ENCODE peak calls at places on chromosome 5, in seven cellular contexts. One of them, this sample, is unnamed.

GRCh38 chr5:86909461-86909881 is 291.7 kb downstream of the COX7C start:
- DNase-seq in EL: peak; percentile 92
- DNase-seq in hepatocyte: peak; percentile 8
- DNase-seq in NCI-H1092: no peak
- DNase-seq in AG04449: peak; percentile 76
- DNase-seq in iPS-NIHi11: no peak
- DNase-seq in activated CD8-positive, alpha-beta T cell treated with anti-CD3 and anti-CD28 coated beads, Interleukin-2, amount 10 ng/mL, durations not matched to agents 7 days and 5 days: no peak
- DNase-seq in this sample: no peak

GRCh38 chr5:159184236-159184635 is 25.1 kb downstream of the RNF145 start:
- DNase-seq in EL: peak; percentile 50
- DNase-seq in hepatocyte: no peak
- DNase-seq in NCI-H1092: no peak
- DNase-seq in AG04449: no peak
- DNase-seq in iPS-NIHi11: no peak
- DNase-seq in activated CD8-positive, alpha-beta T cell treated with anti-CD3 and anti-CD28 coated beads, Interleukin-2, amount 10 ng/mL, durations not matched to agents 7 days and 5 days: no peak
- DNase-seq in this sample: no peak

GRCh38 chr5:83149671-83150070 is 72.3 kb downstream of the XRCC4 start:
- DNase-seq in EL: peak; percentile 25
- DNase-seq in hepatocyte: no peak
- DNase-seq in NCI-H1092: no peak
- DNase-seq in AG04449: peak; percentile 10
- DNase-seq in iPS-NIHi11: no peak
- DNase-seq in activated CD8-positive, alpha-beta T cell treated with anti-CD3 and anti-CD28 coated beads, Interleukin-2, amount 10 ng/mL, durations not matched to agents 7 days and 5 days: no peak
- DNase-seq in this sample: no peak

GRCh38 chr5:78716221-78716620 is 67.6 kb upstream of the LHFPL2 start:
- DNase-seq in EL: peak; percentile 57
- DNase-seq in hepatocyte: peak; percentile 47
- DNase-seq in NCI-H1092: no peak
- DNase-seq in AG04449: no peak
- DNase-seq in iPS-NIHi11: no peak
- DNase-seq in activated CD8-positive, alpha-beta T cell treated with anti-CD3 and anti-CD28 coated beads, Interleukin-2, amount 10 ng/mL, durations not matched to agents 7 days and 5 days: no peak
- DNase-seq in this sample: no peak

GRCh38 chr5:71601222-71602026 is 14.3 kb downstream of the MCCC2 start:
- DNase-seq in EL: peak; percentile 97
- DNase-seq in hepatocyte: peak; percentile 77
- DNase-seq in NCI-H1092: no peak
- DNase-seq in AG04449: peak; percentile 80
- DNase-seq in iPS-NIHi11: peak; percentile 75
- DNase-seq in activated CD8-positive, alpha-beta T cell treated with anti-CD3 and anti-CD28 coated beads, Interleukin-2, amount 10 ng/mL, durations not matched to agents 7 days and 5 days: peak; percentile 87
- DNase-seq in this sample: peak; percentile 59

GRCh38 chr5:142248853-142249462 is 75.9 kb downstream of the SPRY4 start:
- DNase-seq in EL: peak; percentile 29
- DNase-seq in hepatocyte: peak; percentile 51
- DNase-seq in NCI-H1092: no peak
- DNase-seq in AG04449: peak; percentile 17
- DNase-seq in iPS-NIHi11: peak; percentile 48
- DNase-seq in activated CD8-positive, alpha-beta T cell treated with anti-CD3 and anti-CD28 coated beads, Interleukin-2, amount 10 ng/mL, durations not matched to agents 7 days and 5 days: no peak
- DNase-seq in this sample: no peak

GRCh38 chr5:176888016-176888864 is 10.9 kb downstream of the HK3 start:
- DNase-seq in EL: no peak
- DNase-seq in hepatocyte: no peak
- DNase-seq in NCI-H1092: no peak
- DNase-seq in AG04449: no peak
- DNase-seq in iPS-NIHi11: no peak
- DNase-seq in activated CD8-positive, alpha-beta T cell treated with anti-CD3 and anti-CD28 coated beads, Interleukin-2, amount 10 ng/mL, durations not matched to agents 7 days and 5 days: no peak
- DNase-seq in this sample: no peak

GRCh38 chr5:37044120-37044519 is 167.6 kb downstream of the NIPBL start:
- DNase-seq in EL: no peak
- DNase-seq in hepatocyte: no peak
- DNase-seq in NCI-H1092: no peak
- DNase-seq in AG04449: no peak
- DNase-seq in iPS-NIHi11: no peak
- DNase-seq in activated CD8-positive, alpha-beta T cell treated with anti-CD3 and anti-CD28 coated beads, Interleukin-2, amount 10 ng/mL, durations not matched to agents 7 days and 5 days: no peak
- DNase-seq in this sample: no peak

GRCh38 chr5:37198066-37198465 is 51.1 kb downstream of the CPLANE1 start:
- DNase-seq in EL: no peak
- DNase-seq in hepatocyte: no peak
- DNase-seq in NCI-H1092: no peak
- DNase-seq in AG04449: no peak
- DNase-seq in iPS-NIHi11: no peak
- DNase-seq in activated CD8-positive, alpha-beta T cell treated with anti-CD3 and anti-CD28 coated beads, Interleukin-2, amount 10 ng/mL, durations not matched to agents 7 days and 5 days: peak; percentile 33
- DNase-seq in this sample: no peak

GRCh38 chr5:180618487-180618829 is 27.2 kb upstream of the SCGB3A1 start:
- DNase-seq in EL: no peak
- DNase-seq in hepatocyte: no peak
- DNase-seq in NCI-H1092: no peak
- DNase-seq in AG04449: no peak
- DNase-seq in iPS-NIHi11: no peak
- DNase-seq in activated CD8-positive, alpha-beta T cell treated with anti-CD3 and anti-CD28 coated beads, Interleukin-2, amount 10 ng/mL, durations not matched to agents 7 days and 5 days: no peak
- DNase-seq in this sample: no peak

GRCh38 chr5:172502410-172502809 is 48.1 kb upstream of the SH3PXD2B start:
- DNase-seq in EL: no peak
- DNase-seq in hepatocyte: no peak
- DNase-seq in NCI-H1092: no peak
- DNase-seq in AG04449: no peak
- DNase-seq in iPS-NIHi11: no peak
- DNase-seq in activated CD8-positive, alpha-beta T cell treated with anti-CD3 and anti-CD28 coated beads, Interleukin-2, amount 10 ng/mL, durations not matched to agents 7 days and 5 days: no peak
- DNase-seq in this sample: no peak

GRCh38 chr5:55308254-55308836 is 556 bp downstream of the MTREX start:
- DNase-seq in EL: peak; percentile 23
- DNase-seq in hepatocyte: peak; percentile 15
- DNase-seq in NCI-H1092: no peak
- DNase-seq in AG04449: no peak
- DNase-seq in iPS-NIHi11: peak; percentile 11
- DNase-seq in activated CD8-positive, alpha-beta T cell treated with anti-CD3 and anti-CD28 coated beads, Interleukin-2, amount 10 ng/mL, durations not matched to agents 7 days and 5 days: peak; percentile 43
- DNase-seq in this sample: no peak

GRCh38 chr5:1315709-1316587 is 21.1 kb upstream of the TERT start:
- DNase-seq in EL: no peak
- DNase-seq in hepatocyte: peak; percentile 78
- DNase-seq in NCI-H1092: peak; percentile 93
- DNase-seq in AG04449: no peak
- DNase-seq in iPS-NIHi11: peak; percentile 70
- DNase-seq in activated CD8-positive, alpha-beta T cell treated with anti-CD3 and anti-CD28 coated beads, Interleukin-2, amount 10 ng/mL, durations not matched to agents 7 days and 5 days: peak; percentile 79
- DNase-seq in this sample: peak; percentile 15

GRCh38 chr5:172687983-172688734 is 47.1 kb downstream of the NEURL1B start:
- DNase-seq in EL: no peak
- DNase-seq in hepatocyte: no peak
- DNase-seq in NCI-H1092: no peak
- DNase-seq in AG04449: no peak
- DNase-seq in iPS-NIHi11: no peak
- DNase-seq in activated CD8-positive, alpha-beta T cell treated with anti-CD3 and anti-CD28 coated beads, Interleukin-2, amount 10 ng/mL, durations not matched to agents 7 days and 5 days: no peak
- DNase-seq in this sample: no peak

GRCh38 chr5:172920995-172921394 is 38.2 kb upstream of the RPL26L1 start:
- DNase-seq in EL: no peak
- DNase-seq in hepatocyte: no peak
- DNase-seq in NCI-H1092: no peak
- DNase-seq in AG04449: no peak
- DNase-seq in iPS-NIHi11: no peak
- DNase-seq in activated CD8-positive, alpha-beta T cell treated with anti-CD3 and anti-CD28 coated beads, Interleukin-2, amount 10 ng/mL, durations not matched to agents 7 days and 5 days: no peak
- DNase-seq in this sample: no peak

GRCh38 chr5:123120197-123120596 is 31.2 kb downstream of the PRDM6 start:
- DNase-seq in EL: peak; percentile 14
- DNase-seq in hepatocyte: no peak
- DNase-seq in NCI-H1092: no peak
- DNase-seq in AG04449: no peak
- DNase-seq in iPS-NIHi11: peak; percentile 49
- DNase-seq in activated CD8-positive, alpha-beta T cell treated with anti-CD3 and anti-CD28 coated beads, Interleukin-2, amount 10 ng/mL, durations not matched to agents 7 days and 5 days: no peak
- DNase-seq in this sample: no peak

GRCh38 chr5:317086-317811 is 4.3 kb upstream of the AHRR start:
- DNase-seq in EL: peak; percentile 84
- DNase-seq in hepatocyte: peak; percentile 85
- DNase-seq in NCI-H1092: peak; percentile 64
- DNase-seq in AG04449: no peak
- DNase-seq in iPS-NIHi11: peak; percentile 90
- DNase-seq in activated CD8-positive, alpha-beta T cell treated with anti-CD3 and anti-CD28 coated beads, Interleukin-2, amount 10 ng/mL, durations not matched to agents 7 days and 5 days: peak; percentile 70
- DNase-seq in this sample: no peak

GRCh38 chr5:127840809-127841208 is 137.6 kb downstream of the CCDC192 start:
- DNase-seq in EL: no peak
- DNase-seq in hepatocyte: no peak
- DNase-seq in NCI-H1092: no peak
- DNase-seq in AG04449: no peak
- DNase-seq in iPS-NIHi11: no peak
- DNase-seq in activated CD8-positive, alpha-beta T cell treated with anti-CD3 and anti-CD28 coated beads, Interleukin-2, amount 10 ng/mL, durations not matched to agents 7 days and 5 days: no peak
- DNase-seq in this sample: no peak

GRCh38 chr5:149944666-149945065 is at the start of gene PDE6A:
- DNase-seq in EL: no peak
- DNase-seq in hepatocyte: no peak
- DNase-seq in NCI-H1092: no peak
- DNase-seq in AG04449: no peak
- DNase-seq in iPS-NIHi11: no peak
- DNase-seq in activated CD8-positive, alpha-beta T cell treated with anti-CD3 and anti-CD28 coated beads, Interleukin-2, amount 10 ng/mL, durations not matched to agents 7 days and 5 days: no peak
- DNase-seq in this sample: no peak

GRCh38 chr5:75303419-75303818 is 33.6 kb upstream of the HMGCR start:
- DNase-seq in EL: no peak
- DNase-seq in hepatocyte: no peak
- DNase-seq in NCI-H1092: no peak
- DNase-seq in AG04449: no peak
- DNase-seq in iPS-NIHi11: no peak
- DNase-seq in activated CD8-positive, alpha-beta T cell treated with anti-CD3 and anti-CD28 coated beads, Interleukin-2, amount 10 ng/mL, durations not matched to agents 7 days and 5 days: no peak
- DNase-seq in this sample: no peak

GRCh38 chr5:179023528-179024189 is at the start of gene ZNF879:
- DNase-seq in EL: peak; percentile 95
- DNase-seq in hepatocyte: peak; percentile 96
- DNase-seq in NCI-H1092: peak; percentile 89
- DNase-seq in AG04449: peak; percentile 70
- DNase-seq in iPS-NIHi11: peak; percentile 92
- DNase-seq in activated CD8-positive, alpha-beta T cell treated with anti-CD3 and anti-CD28 coated beads, Interleukin-2, amount 10 ng/mL, durations not matched to agents 7 days and 5 days: peak; percentile 95
- DNase-seq in this sample: peak; percentile 91

GRCh38 chr5:60540855-60541805 is 158.8 kb downstream of the DEPDC1B start:
- DNase-seq in EL: no peak
- DNase-seq in hepatocyte: no peak
- DNase-seq in NCI-H1092: no peak
- DNase-seq in AG04449: no peak
- DNase-seq in iPS-NIHi11: peak; percentile 39
- DNase-seq in activated CD8-positive, alpha-beta T cell treated with anti-CD3 and anti-CD28 coated beads, Interleukin-2, amount 10 ng/mL, durations not matched to agents 7 days and 5 days: no peak
- DNase-seq in this sample: no peak

GRCh38 chr5:31909073-31909472 is 265.0 kb downstream of the GOLPH3 start:
- DNase-seq in EL: no peak
- DNase-seq in hepatocyte: no peak
- DNase-seq in NCI-H1092: no peak
- DNase-seq in AG04449: no peak
- DNase-seq in iPS-NIHi11: no peak
- DNase-seq in activated CD8-positive, alpha-beta T cell treated with anti-CD3 and anti-CD28 coated beads, Interleukin-2, amount 10 ng/mL, durations not matched to agents 7 days and 5 days: no peak
- DNase-seq in this sample: no peak

GRCh38 chr5:103519550-103519949 is 43.0 kb downstream of the NUDT12 start:
- DNase-seq in EL: peak; percentile 12
- DNase-seq in hepatocyte: peak; percentile 19
- DNase-seq in NCI-H1092: no peak
- DNase-seq in AG04449: no peak
- DNase-seq in iPS-NIHi11: peak; percentile 46
- DNase-seq in activated CD8-positive, alpha-beta T cell treated with anti-CD3 and anti-CD28 coated beads, Interleukin-2, amount 10 ng/mL, durations not matched to agents 7 days and 5 days: no peak
- DNase-seq in this sample: no peak

GRCh38 chr5:160175438-160176218 is 53.7 kb upstream of the FABP6 start:
- DNase-seq in EL: no peak
- DNase-seq in hepatocyte: no peak
- DNase-seq in NCI-H1092: no peak
- DNase-seq in AG04449: no peak
- DNase-seq in iPS-NIHi11: no peak
- DNase-seq in activated CD8-positive, alpha-beta T cell treated with anti-CD3 and anti-CD28 coated beads, Interleukin-2, amount 10 ng/mL, durations not matched to agents 7 days and 5 days: no peak
- DNase-seq in this sample: no peak

GRCh38 chr5:96875805-96876291 is 452 bp upstream of the ERAP2 start:
- DNase-seq in EL: peak; percentile 12
- DNase-seq in hepatocyte: no peak
- DNase-seq in NCI-H1092: no peak
- DNase-seq in AG04449: no peak
- DNase-seq in iPS-NIHi11: no peak
- DNase-seq in activated CD8-positive, alpha-beta T cell treated with anti-CD3 and anti-CD28 coated beads, Interleukin-2, amount 10 ng/mL, durations not matched to agents 7 days and 5 days: peak; percentile 52
- DNase-seq in this sample: no peak

GRCh38 chr5:141637693-141638419 is 1.1 kb downstream of the RELL2 start:
- DNase-seq in EL: peak; percentile 67
- DNase-seq in hepatocyte: peak; percentile 82
- DNase-seq in NCI-H1092: no peak
- DNase-seq in AG04449: no peak
- DNase-seq in iPS-NIHi11: peak; percentile 92
- DNase-seq in activated CD8-positive, alpha-beta T cell treated with anti-CD3 and anti-CD28 coated beads, Interleukin-2, amount 10 ng/mL, durations not matched to agents 7 days and 5 days: peak; percentile 81
- DNase-seq in this sample: peak; percentile 45

GRCh38 chr5:158979749-158980521 is 119.8 kb downstream of the EBF1 start:
- DNase-seq in EL: peak; percentile 25
- DNase-seq in hepatocyte: no peak
- DNase-seq in NCI-H1092: peak; percentile 40
- DNase-seq in AG04449: no peak
- DNase-seq in iPS-NIHi11: no peak
- DNase-seq in activated CD8-positive, alpha-beta T cell treated with anti-CD3 and anti-CD28 coated beads, Interleukin-2, amount 10 ng/mL, durations not matched to agents 7 days and 5 days: no peak
- DNase-seq in this sample: no peak

GRCh38 chr5:163350083-163350482 is 87.3 kb upstream of the CCNG1 start:
- DNase-seq in EL: no peak
- DNase-seq in hepatocyte: peak; percentile 16
- DNase-seq in NCI-H1092: no peak
- DNase-seq in AG04449: no peak
- DNase-seq in iPS-NIHi11: no peak
- DNase-seq in activated CD8-positive, alpha-beta T cell treated with anti-CD3 and anti-CD28 coated beads, Interleukin-2, amount 10 ng/mL, durations not matched to agents 7 days and 5 days: no peak
- DNase-seq in this sample: no peak

GRCh38 chr5:45162974-45163373 is 354.2 kb downstream of the MRPS30 start:
- DNase-seq in EL: no peak
- DNase-seq in hepatocyte: peak; percentile 11
- DNase-seq in NCI-H1092: peak; percentile 37
- DNase-seq in AG04449: no peak
- DNase-seq in iPS-NIHi11: no peak
- DNase-seq in activated CD8-positive, alpha-beta T cell treated with anti-CD3 and anti-CD28 coated beads, Interleukin-2, amount 10 ng/mL, durations not matched to agents 7 days and 5 days: no peak
- DNase-seq in this sample: no peak

This sample was measured in natural killer cell.